ENCODE peak calls at places on chromosomes 7 and 10, in ten cellular contexts. O is fibroblast of mammary gland; U is GM13977; K is stimulated activated CD8-positive, alpha-beta memory T cell treated with anti-CD3 and anti-CD28 coated beads, Interleukin-12 subunit alpha, Interleukin-12 subunit beta, amount 100 ng/mL, for 1 hour; M is NCI-H524; S is endothelial cell; E is GM04504; Z is midbrain; B is NCI-H510A; N is epithelial cell of esophagus. F is an unnamed sample.

GRCh38 chr10:131282961-131283360 is 28.6 kb downstream of the TCERG1L start:
- DNase-seq in O (no peak), U (no peak), K (no peak), M (no peak), S (no peak), E (no peak), Z (no peak), B (no peak), N (no peak), F (no peak)

GRCh38 chr10:796233-796632 is 106.8 kb upstream of the DIP2C start:
- DNase-seq in O (no peak), U (no peak), K (no peak), M (no peak), S (no peak), E (no peak), Z (no peak), B (no peak), N (no peak), F (no peak)

GRCh38 chr7:2553108-2553507 is 2.2 kb downstream of the BRAT1 start:
- DNase-seq in O (peak), U (no peak), K (no peak), M (no peak), S (no peak), E (no peak), Z (no peak), B (no peak), N (no peak), F (no peak)

GRCh38 chr10:115214799-115215198 is 121.6 kb downstream of the ATRNL1 start:
- DNase-seq in O (no peak), U (no peak), K (no peak), M (no peak), S (no peak), E (no peak), Z (no peak), B (no peak), N (peak), F (no peak)

GRCh38 chr10:74900297-74900696 is 73.9 kb downstream of the KAT6B start:
- DNase-seq in O (no peak), U (peak), K (no peak), M (no peak), S (no peak), E (no peak), Z (no peak), B (no peak), N (no peak), F (no peak)

GRCh38 chr7:36614954-36615353 is 109.3 kb downstream of the AOAH start:
- DNase-seq in O (no peak), U (no peak), K (no peak), M (no peak), S (no peak), E (no peak), Z (no peak), B (no peak), N (no peak), F (no peak)

GRCh38 chr7:76054129-76055120 is 6.5 kb downstream of the MDH2 start:
- DNase-seq in O (peak), U (no peak), K (no peak), M (no peak), S (no peak), E (no peak), Z (peak), B (no peak), N (peak), F (peak)

GRCh38 chr7:127253289-127254162 is 785 bp upstream of the GRM8 start:
- DNase-seq in O (peak), U (peak), K (peak), M (peak), S (peak), E (no peak), Z (peak), B (peak), N (peak), F (no peak)

GRCh38 chr7:6615853-6616555 is 594 bp downstream of the ZNF853 start:
- DNase-seq in O (no peak), U (no peak), K (no peak), M (peak), S (peak), E (no peak), Z (peak), B (peak), N (no peak), F (no peak)

GRCh38 chr7:29146082-29146706 is at the start of gene CPVL:
- DNase-seq in O (no peak), U (no peak), K (no peak), M (peak), S (peak), E (no peak), Z (peak), B (peak), N (no peak), F (no peak)

GRCh38 chr7:96548664-96549063 is 161.0 kb downstream of the SEM1 start:
- DNase-seq in O (peak), U (no peak), K (no peak), M (no peak), S (no peak), E (no peak), Z (no peak), B (no peak), N (peak), F (no peak)

GRCh38 chr7:122380993-122381392 is 76.4 kb upstream of the FEZF1 start:
- DNase-seq in O (no peak), U (no peak), K (no peak), M (peak), S (no peak), E (no peak), Z (no peak), B (no peak), N (no peak), F (no peak)

GRCh38 chr7:3083350-3083749 is 39.7 kb upstream of the CARD11 start:
- DNase-seq in O (no peak), U (no peak), K (no peak), M (no peak), S (no peak), E (no peak), Z (no peak), B (no peak), N (no peak), F (no peak)

GRCh38 chr7:54546986-54547314 is 4.8 kb downstream of the VSTM2A start:
- DNase-seq in O (no peak), U (no peak), K (no peak), M (no peak), S (no peak), E (no peak), Z (no peak), B (no peak), N (no peak), F (no peak)

GRCh38 chr7:81624650-81625310 is 145.1 kb downstream of the HGF start:
- DNase-seq in O (peak), U (no peak), K (no peak), M (no peak), S (no peak), E (peak), Z (no peak), B (no peak), N (no peak), F (no peak)

F was measured in AG04450.